ENCODE peak calls at places on chromosomes 11 and 22, in ten cellular contexts. P is upper lobe of left lung, L is HL-60, C is Panc1, H is H1, K is stomach, S is HCT116, T is prostate gland, Q is GM12878, B is esophagus muscularis mucosa. D is an unnamed sample.
A peak's percentile ranks its signal among the peaks of the same experiment; 100 is the strongest.

GRCh38 chr11:134509381-134510068 is 97.5 kb upstream of the B3GAT1 start:
- DNase-seq in P (peak; percentile 41), L (no peak), C (no peak), H (no peak), K (peak; percentile 25), S (no peak), T (no peak), Q (no peak), B (no peak), D (peak; percentile 46)

GRCh38 chr22:49514656-49515055 is 313.0 kb downstream of the BRD1 start:
- DNase-seq in P (no peak), L (no peak), C (no peak), H (no peak), K (peak; percentile 7), S (no peak), T (no peak), Q (no peak), B (no peak), D (no peak)

GRCh38 chr22:24059121-24059520 is 48.0 kb downstream of the CABIN1 start:
- DNase-seq in P (no peak), L (no peak), C (no peak), H (no peak), K (no peak), S (no peak), T (no peak), Q (no peak), B (no peak), D (no peak)

GRCh38 chr11:61701298-61701993 is 21.3 kb downstream of the DAGLA start:
- DNase-seq in P (no peak), L (peak; percentile 60), C (no peak), H (peak; percentile 76), K (no peak), S (peak; percentile 22), T (no peak), Q (no peak), B (no peak), D (no peak)

GRCh38 chr11:10969387-10969786 is 111.5 kb upstream of the ZBED5 start:
- DNase-seq in P (no peak), L (no peak), C (no peak), H (no peak), K (no peak), S (no peak), T (no peak), Q (no peak), B (no peak), D (no peak)

GRCh38 chr11:128859563-128860441 is 7.3 kb downstream of the KCNJ1 start:
- DNase-seq in P (peak; percentile 97), L (peak; percentile 58), C (peak; percentile 45), H (peak; percentile 99), K (peak; percentile 84), S (peak; percentile 68), T (peak; percentile 19), Q (no peak), B (no peak), D (no peak)

GRCh38 chr11:82315093-82315492 is 418.6 kb downstream of the FAM181B start:
- DNase-seq in P (no peak), L (peak; percentile 24), C (no peak), H (peak; percentile 63), K (no peak), S (no peak), T (no peak), Q (no peak), B (no peak), D (no peak)

GRCh38 chr11:112085822-112086421 is 634 bp downstream of the TIMM8B start:
- DNase-seq in P (no peak), L (peak; percentile 32), C (peak; percentile 28), H (peak; percentile 50), K (no peak), S (no peak), T (peak; percentile 6), Q (no peak), B (no peak), D (no peak)

GRCh38 chr11:65383778-65384177 is 1.3 kb upstream of the SLC25A45 start:
- DNase-seq in P (no peak), L (no peak), C (no peak), H (no peak), K (no peak), S (no peak), T (no peak), Q (no peak), B (no peak), D (no peak)

GRCh38 chr11:118715837-118716260 is 36.4 kb upstream of the TREH start:
- DNase-seq in P (no peak), L (no peak), C (no peak), H (peak; percentile 66), K (no peak), S (no peak), T (no peak), Q (no peak), B (no peak), D (no peak)

GRCh38 chr22:45579306-45579705 is 76.6 kb downstream of the FBLN1 start:
- DNase-seq in P (no peak), L (no peak), C (no peak), H (no peak), K (no peak), S (no peak), T (no peak), Q (no peak), B (no peak), D (no peak)

GRCh38 chr11:30698425-30698824 is 112.3 kb upstream of the MPPED2 start:
- DNase-seq in P (no peak), L (no peak), C (no peak), H (no peak), K (no peak), S (no peak), T (no peak), Q (no peak), B (no peak), D (no peak)
- TF ChIP-seq POLR2AphosphoS5 in P (no peak), L (no peak), C (no peak), H (no peak), K (no peak), S (no peak), T (no peak), Q (no peak), B (no peak), D (no peak)

GRCh38 chr22:50544078-50544745 is 1.5 kb upstream of the KLHDC7B start:
- DNase-seq in P (peak; percentile 97), L (peak; percentile 79), C (no peak), H (peak; percentile 95), K (peak; percentile 87), S (no peak), T (peak; percentile 57), Q (no peak), B (no peak), D (peak; percentile 49)

GRCh38 chr22:50540352-50540751 is 5.3 kb upstream of the KLHDC7B start:
- DNase-seq in P (no peak), L (no peak), C (no peak), H (no peak), K (no peak), S (no peak), T (no peak), Q (no peak), B (no peak), D (no peak)

GRCh38 chr22:50545522-50546325 is at the start of gene KLHDC7B:
- DNase-seq in P (peak; percentile 60), L (peak; percentile 44), C (no peak), H (no peak), K (no peak), S (no peak), T (no peak), Q (no peak), B (no peak), D (no peak)

GRCh38 chr22:50544746-50545253 is 899 bp upstream of the KLHDC7B start:
- DNase-seq in P (no peak), L (no peak), C (no peak), H (no peak), K (peak; percentile 66), S (no peak), T (no peak), Q (no peak), B (no peak), D (no peak)

GRCh38 chr22:50542416-50542927 is 3.2 kb upstream of the KLHDC7B start:
- DNase-seq in P (no peak), L (peak; percentile 90), C (no peak), H (no peak), K (no peak), S (no peak), T (no peak), Q (peak; percentile 93), B (no peak), D (no peak)
- TF ChIP-seq CTCF in P (no peak), L (no peak), C (no peak), H (no peak), K (no peak), S (no peak), T (no peak), Q (no peak), B (no peak), D (no peak)

GRCh38 chr11:96290631-96291030 is 52.4 kb downstream of the MAML2 start:
- DNase-seq in P (no peak), L (no peak), C (no peak), H (no peak), K (no peak), S (no peak), T (no peak), Q (no peak), B (no peak), D (no peak)

GRCh38 chr11:96284917-96285316 is 58.1 kb downstream of the MAML2 start:
- DNase-seq in P (no peak), L (no peak), C (no peak), H (no peak), K (no peak), S (no peak), T (no peak), Q (no peak), B (no peak), D (no peak)

GRCh38 chr11:96287796-96288439 is 55.1 kb downstream of the MAML2 start:
- DNase-seq in P (no peak), L (no peak), C (no peak), H (no peak), K (no peak), S (no peak), T (no peak), Q (no peak), B (no peak), D (no peak)

GRCh38 chr11:96292291-96293010 is 50.5 kb downstream of the MAML2 start:
- DNase-seq in P (no peak), L (no peak), C (no peak), H (no peak), K (no peak), S (no peak), T (no peak), Q (no peak), B (no peak), D (no peak)

DNA sequence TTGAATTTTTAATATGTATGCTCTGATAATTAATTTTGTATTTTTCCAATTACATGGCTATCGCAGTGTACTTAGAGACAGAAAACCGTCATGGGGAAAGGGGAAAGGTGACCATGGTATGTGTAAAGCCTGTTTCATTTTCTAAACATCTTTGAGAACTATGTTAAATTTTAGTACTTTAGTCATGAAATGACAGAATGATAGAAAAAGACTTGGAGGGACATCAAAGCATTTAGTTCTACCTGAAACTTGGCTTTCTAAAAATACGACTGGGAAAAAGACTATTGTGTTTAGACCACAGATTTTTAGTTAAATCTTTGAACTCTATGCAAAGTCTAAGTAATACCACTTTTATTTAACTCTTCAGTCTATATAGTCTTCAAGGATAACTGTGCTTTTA is 54.1 kb downstream of the MAML2 start:
- DNase-seq in P (no peak), L (no peak), C (no peak), H (no peak), K (no peak), S (no peak), T (no peak), Q (peak; percentile 58), B (no peak), D (no peak)
- H3K27ac ChIP-seq in P (no peak overlapping the region), L (no peak overlapping the region), C (no peak overlapping the region), H (no peak overlapping the region), K (no peak overlapping the region), S (no peak overlapping the region), T (no peak overlapping the region), Q (peak overlapping the region; percentile 35), B (no peak overlapping the region), D (no peak overlapping the region)

GRCh38 chr11:66891849-66892660 is 35.2 kb downstream of the LRFN4 start:
- DNase-seq in P (no peak), L (peak; percentile 28), C (peak; percentile 97), H (no peak), K (peak; percentile 70), S (peak; percentile 96), T (no peak), Q (peak; percentile 88), B (no peak), D (peak; percentile 54)
- TF ChIP-seq POLR2AphosphoS5 in P (no peak), L (no peak), C (peak; percentile 47), H (no peak), K (peak; percentile 85), S (peak; percentile 81), T (peak; percentile 55), Q (no peak), B (no peak), D (no peak)